ENCODE peak calls at places on chromosomes 11 and 22, in five cellular contexts. One of them, this sample, is unnamed.

GRCh38 chr11:119739975-119740374 is 11.0 kb upstream of the NECTIN1 start:
- DNase-seq in CD8-positive, alpha-beta T cell: no peak
- DNase-seq in SJSA1: no peak
- DNase-seq in A549: no peak
- DNase-seq in CD4-positive, alpha-beta T cell: no peak
- DNase-seq in this sample: no peak

GRCh38 chr11:113189909-113190667 is 124.3 kb upstream of the TTC12 start:
- DNase-seq in CD8-positive, alpha-beta T cell: no peak
- DNase-seq in SJSA1: peak
- DNase-seq in A549: peak
- DNase-seq in CD4-positive, alpha-beta T cell: no peak
- DNase-seq in this sample: no peak

GRCh38 chr11:76169473-76169881 is 36.8 kb downstream of the WNT11 start:
- DNase-seq in CD8-positive, alpha-beta T cell: no peak
- DNase-seq in SJSA1: no peak
- DNase-seq in A549: no peak
- DNase-seq in CD4-positive, alpha-beta T cell: no peak
- DNase-seq in this sample: no peak

GRCh38 chr11:16226245-16226644 is 130.1 kb downstream of the SOX6 start:
- DNase-seq in CD8-positive, alpha-beta T cell: no peak
- DNase-seq in SJSA1: peak
- DNase-seq in A549: peak
- DNase-seq in CD4-positive, alpha-beta T cell: no peak
- DNase-seq in this sample: no peak

GRCh38 chr11:96008161-96008560 is 84.3 kb upstream of the MTMR2 start:
- DNase-seq in CD8-positive, alpha-beta T cell: no peak
- DNase-seq in SJSA1: no peak
- DNase-seq in A549: no peak
- DNase-seq in CD4-positive, alpha-beta T cell: no peak
- DNase-seq in this sample: no peak

GRCh38 chr22:30742291-30743256 is 47.9 kb downstream of the OSBP2 start:
- DNase-seq in CD8-positive, alpha-beta T cell: no peak
- DNase-seq in SJSA1: no peak
- DNase-seq in A549: no peak
- DNase-seq in CD4-positive, alpha-beta T cell: no peak
- DNase-seq in this sample: no peak

GRCh38 chr11:67649634-67650540 is 643 bp downstream of the ACY3 start:
- DNase-seq in CD8-positive, alpha-beta T cell: no peak
- DNase-seq in SJSA1: no peak
- DNase-seq in A549: no peak
- DNase-seq in CD4-positive, alpha-beta T cell: no peak
- DNase-seq in this sample: no peak

GRCh38 chr11:69014084-69014935 is 1.3 kb upstream of the MRGPRF start:
- DNase-seq in CD8-positive, alpha-beta T cell: no peak
- DNase-seq in SJSA1: peak
- DNase-seq in A549: no peak
- DNase-seq in CD4-positive, alpha-beta T cell: no peak
- DNase-seq in this sample: no peak

GRCh38 chr11:120612363-120613263 is 101.1 kb downstream of the GRIK4 start:
- DNase-seq in CD8-positive, alpha-beta T cell: no peak
- DNase-seq in SJSA1: no peak
- DNase-seq in A549: peak
- DNase-seq in CD4-positive, alpha-beta T cell: no peak
- DNase-seq in this sample: no peak

GRCh38 chr11:88310246-88310645 is 27.3 kb downstream of the CTSC start:
- DNase-seq in CD8-positive, alpha-beta T cell: no peak
- DNase-seq in SJSA1: no peak
- DNase-seq in A549: no peak
- DNase-seq in CD4-positive, alpha-beta T cell: no peak
- DNase-seq in this sample: no peak

GRCh38 chr22:21098099-21098671 is 52.4 kb downstream of the LRRC74B start:
- DNase-seq in CD8-positive, alpha-beta T cell: no peak
- DNase-seq in SJSA1: no peak
- DNase-seq in A549: peak
- DNase-seq in CD4-positive, alpha-beta T cell: no peak
- DNase-seq in this sample: no peak

GRCh38 chr11:69280994-69281393 is 13.0 kb upstream of the MYEOV start:
- DNase-seq in CD8-positive, alpha-beta T cell: no peak
- DNase-seq in SJSA1: peak
- DNase-seq in A549: peak
- DNase-seq in CD4-positive, alpha-beta T cell: no peak
- DNase-seq in this sample: no peak

GRCh38 chr22:22431271-22432220 is 77.0 kb downstream of the ZNF280B start:
- DNase-seq in CD8-positive, alpha-beta T cell: peak
- DNase-seq in SJSA1: peak
- DNase-seq in A549: peak
- DNase-seq in CD4-positive, alpha-beta T cell: peak
- DNase-seq in this sample: no peak

GRCh38 chr22:40071720-40072119 is 77.0 kb downstream of the FAM83F start:
- DNase-seq in CD8-positive, alpha-beta T cell: no peak
- DNase-seq in SJSA1: no peak
- DNase-seq in A549: no peak
- DNase-seq in CD4-positive, alpha-beta T cell: no peak
- DNase-seq in this sample: no peak

GRCh38 chr11:47186076-47186936 is at the start of gene PACSIN3:
- DNase-seq in CD8-positive, alpha-beta T cell: peak
- DNase-seq in SJSA1: peak
- DNase-seq in A549: peak
- DNase-seq in CD4-positive, alpha-beta T cell: peak
- DNase-seq in this sample: no peak

GRCh38 chr11:73991471-73992006 is 8.9 kb upstream of the UCP2 start:
- DNase-seq in CD8-positive, alpha-beta T cell: no peak
- DNase-seq in SJSA1: no peak
- DNase-seq in A549: no peak
- DNase-seq in CD4-positive, alpha-beta T cell: no peak
- DNase-seq in this sample: no peak

GRCh38 chr22:36136988-36137387 is 23.6 kb downstream of the APOL3 start:
- DNase-seq in CD8-positive, alpha-beta T cell: no peak
- DNase-seq in SJSA1: no peak
- DNase-seq in A549: no peak
- DNase-seq in CD4-positive, alpha-beta T cell: no peak
- DNase-seq in this sample: no peak

GRCh38 chr11:27081056-27081455 is 40.4 kb downstream of the BBOX1 start:
- DNase-seq in CD8-positive, alpha-beta T cell: no peak
- DNase-seq in SJSA1: no peak
- DNase-seq in A549: no peak
- DNase-seq in CD4-positive, alpha-beta T cell: no peak
- DNase-seq in this sample: no peak

GRCh38 chr11:60875856-60876485 is 8.6 kb downstream of the ZP1 start:
- DNase-seq in CD8-positive, alpha-beta T cell: no peak
- DNase-seq in SJSA1: no peak
- DNase-seq in A549: no peak
- DNase-seq in CD4-positive, alpha-beta T cell: no peak
- DNase-seq in this sample: no peak

GRCh38 chr11:3950996-3951662 is 95.7 kb downstream of the STIM1 start:
- DNase-seq in CD8-positive, alpha-beta T cell: no peak
- DNase-seq in SJSA1: peak
- DNase-seq in A549: peak
- DNase-seq in CD4-positive, alpha-beta T cell: no peak
- DNase-seq in this sample: no peak

GRCh38 chr11:6229911-6230310 is 4.5 kb downstream of the FHIP1B start:
- DNase-seq in CD8-positive, alpha-beta T cell: no peak
- DNase-seq in SJSA1: no peak
- DNase-seq in A549: no peak
- DNase-seq in CD4-positive, alpha-beta T cell: no peak
- DNase-seq in this sample: no peak

GRCh38 chr11:123188508-123189165 is 6.4 kb downstream of the CLMP start:
- DNase-seq in CD8-positive, alpha-beta T cell: no peak
- DNase-seq in SJSA1: peak
- DNase-seq in A549: no peak
- DNase-seq in CD4-positive, alpha-beta T cell: no peak
- DNase-seq in this sample: no peak

GRCh38 chr22:49599691-49600451 is 227.8 kb downstream of the BRD1 start:
- DNase-seq in CD8-positive, alpha-beta T cell: no peak
- DNase-seq in SJSA1: no peak
- DNase-seq in A549: no peak
- DNase-seq in CD4-positive, alpha-beta T cell: no peak
- DNase-seq in this sample: no peak

GRCh38 chr11:790721-791564 is 1.1 kb upstream of the CEND1 start:
- DNase-seq in CD8-positive, alpha-beta T cell: no peak
- DNase-seq in SJSA1: no peak
- DNase-seq in A549: peak
- DNase-seq in CD4-positive, alpha-beta T cell: no peak
- DNase-seq in this sample: no peak

GRCh38 chr22:48968201-48968959 is 859.3 kb downstream of the BRD1 start:
- DNase-seq in CD8-positive, alpha-beta T cell: no peak
- DNase-seq in SJSA1: no peak
- DNase-seq in A549: peak
- DNase-seq in CD4-positive, alpha-beta T cell: no peak
- DNase-seq in this sample: no peak

GRCh38 chr11:75513250-75513649 is 12.5 kb downstream of the GDPD5 start:
- DNase-seq in CD8-positive, alpha-beta T cell: no peak
- DNase-seq in SJSA1: no peak
- DNase-seq in A549: peak
- DNase-seq in CD4-positive, alpha-beta T cell: no peak
- DNase-seq in this sample: no peak

GRCh38 chr11:12269104-12269441 is 108.3 kb upstream of the PARVA start:
- DNase-seq in CD8-positive, alpha-beta T cell: no peak
- DNase-seq in SJSA1: no peak
- DNase-seq in A549: no peak
- DNase-seq in CD4-positive, alpha-beta T cell: no peak
- DNase-seq in this sample: no peak

GRCh38 chr22:38863531-38864131 is 8.4 kb downstream of the CBX6 start:
- DNase-seq in CD8-positive, alpha-beta T cell: no peak
- DNase-seq in SJSA1: no peak
- DNase-seq in A549: no peak
- DNase-seq in CD4-positive, alpha-beta T cell: no peak
- DNase-seq in this sample: no peak

GRCh38 chr11:2173150-2173693 is 1.6 kb upstream of the TH start:
- DNase-seq in CD8-positive, alpha-beta T cell: no peak
- DNase-seq in SJSA1: no peak
- DNase-seq in A549: no peak
- DNase-seq in CD4-positive, alpha-beta T cell: no peak
- DNase-seq in this sample: no peak

GRCh38 chr11:128520206-128520885 is 67.0 kb downstream of the ETS1 start:
- DNase-seq in CD8-positive, alpha-beta T cell: no peak
- DNase-seq in SJSA1: no peak
- DNase-seq in A549: no peak
- DNase-seq in CD4-positive, alpha-beta T cell: no peak
- DNase-seq in this sample: no peak
- H3K27ac ChIP-seq in CD8-positive, alpha-beta T cell: peak
- H3K27ac ChIP-seq in SJSA1: peak
- H3K27ac ChIP-seq in A549: peak
- H3K27ac ChIP-seq in CD4-positive, alpha-beta T cell: peak
- H3K27ac ChIP-seq in this sample: no peak

GRCh38 chr11:58626915-58627483 is 4.5 kb downstream of the CNTF start:
- DNase-seq in CD8-positive, alpha-beta T cell: no peak
- DNase-seq in SJSA1: no peak
- DNase-seq in A549: no peak
- DNase-seq in CD4-positive, alpha-beta T cell: no peak
- DNase-seq in this sample: no peak
- H3K27ac ChIP-seq in CD8-positive, alpha-beta T cell: no peak
- H3K27ac ChIP-seq in SJSA1: peak
- H3K27ac ChIP-seq in A549: no peak
- H3K27ac ChIP-seq in CD4-positive, alpha-beta T cell: no peak
- H3K27ac ChIP-seq in this sample: no peak

GRCh38 chr11:121829159-121829643 is 286.8 kb downstream of the BLID start:
- DNase-seq in CD8-positive, alpha-beta T cell: no peak
- DNase-seq in SJSA1: peak
- DNase-seq in A549: no peak
- DNase-seq in CD4-positive, alpha-beta T cell: no peak
- DNase-seq in this sample: no peak
- H3K27ac ChIP-seq in CD8-positive, alpha-beta T cell: no peak
- H3K27ac ChIP-seq in SJSA1: no peak
- H3K27ac ChIP-seq in A549: no peak
- H3K27ac ChIP-seq in CD4-positive, alpha-beta T cell: no peak
- H3K27ac ChIP-seq in this sample: no peak

DNA sequence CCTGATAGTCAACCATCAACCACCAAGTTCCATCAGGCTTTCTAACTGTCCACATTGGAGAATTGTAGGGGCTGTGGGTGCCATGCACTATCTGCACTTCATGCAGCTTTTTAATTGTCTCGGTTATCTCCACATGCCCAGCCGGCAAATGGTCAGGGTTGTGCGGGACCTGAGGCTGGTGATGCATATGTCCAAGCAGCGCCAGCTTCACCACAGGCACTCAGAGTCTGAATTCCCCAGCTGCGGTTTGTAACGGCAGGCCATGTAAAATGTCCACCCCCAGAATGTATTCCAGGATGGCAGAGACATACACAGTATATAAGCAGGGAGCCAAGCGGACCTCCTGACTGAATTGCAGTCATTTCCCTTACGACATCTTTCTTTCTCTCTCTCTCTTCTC is 435.6 kb downstream of the DYNC2H1 start:
- DNase-seq in CD8-positive, alpha-beta T cell: no peak
- DNase-seq in SJSA1: no peak
- DNase-seq in A549: no peak
- DNase-seq in CD4-positive, alpha-beta T cell: no peak
- DNase-seq in this sample: no peak
- H3K27ac ChIP-seq in CD8-positive, alpha-beta T cell: no peak
- H3K27ac ChIP-seq in SJSA1: no peak
- H3K27ac ChIP-seq in A549: no peak
- H3K27ac ChIP-seq in CD4-positive, alpha-beta T cell: no peak
- H3K27ac ChIP-seq in this sample: no peak

GRCh38 chr11:115173136-115173535 is 331.1 kb downstream of the CADM1 start:
- DNase-seq in CD8-positive, alpha-beta T cell: no peak
- DNase-seq in SJSA1: no peak
- DNase-seq in A549: no peak
- DNase-seq in CD4-positive, alpha-beta T cell: no peak
- DNase-seq in this sample: no peak
- H3K27ac ChIP-seq in CD8-positive, alpha-beta T cell: no peak
- H3K27ac ChIP-seq in SJSA1: no peak
- H3K27ac ChIP-seq in A549: no peak
- H3K27ac ChIP-seq in CD4-positive, alpha-beta T cell: no peak
- H3K27ac ChIP-seq in this sample: no peak

DNA sequence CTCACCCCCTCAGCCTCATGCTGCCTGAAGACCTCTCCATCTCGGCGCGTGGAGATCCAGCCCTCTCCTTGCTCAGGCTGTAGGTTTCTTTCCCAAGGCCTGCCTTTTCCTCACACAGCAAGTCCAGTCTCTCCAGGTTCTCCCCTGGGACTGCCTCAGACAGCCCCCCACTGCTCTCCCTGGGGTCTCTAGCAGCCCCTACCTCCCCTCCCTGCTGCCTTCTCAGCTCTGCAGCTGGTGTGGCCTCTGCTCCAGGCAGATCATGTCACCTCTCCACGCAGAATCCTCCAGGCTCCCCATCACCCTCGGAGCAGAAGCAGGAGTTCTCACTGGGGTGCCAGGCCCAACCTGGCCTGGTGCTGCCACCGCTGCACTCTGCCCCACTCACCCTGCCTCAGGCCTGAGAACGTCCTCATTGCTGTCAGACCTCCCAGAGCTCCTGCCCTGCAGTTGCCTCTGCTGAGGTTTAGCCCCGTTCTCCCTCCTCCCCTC is 15.2 kb downstream of the SMARCB1 start:
- DNase-seq in CD8-positive, alpha-beta T cell: no peak
- DNase-seq in SJSA1: no peak
- DNase-seq in A549: no peak
- DNase-seq in CD4-positive, alpha-beta T cell: no peak
- DNase-seq in this sample: no peak
- H3K27ac ChIP-seq in CD8-positive, alpha-beta T cell: no peak
- H3K27ac ChIP-seq in SJSA1: no peak
- H3K27ac ChIP-seq in A549: no peak
- H3K27ac ChIP-seq in CD4-positive, alpha-beta T cell: no peak
- H3K27ac ChIP-seq in this sample: no peak

DNA sequence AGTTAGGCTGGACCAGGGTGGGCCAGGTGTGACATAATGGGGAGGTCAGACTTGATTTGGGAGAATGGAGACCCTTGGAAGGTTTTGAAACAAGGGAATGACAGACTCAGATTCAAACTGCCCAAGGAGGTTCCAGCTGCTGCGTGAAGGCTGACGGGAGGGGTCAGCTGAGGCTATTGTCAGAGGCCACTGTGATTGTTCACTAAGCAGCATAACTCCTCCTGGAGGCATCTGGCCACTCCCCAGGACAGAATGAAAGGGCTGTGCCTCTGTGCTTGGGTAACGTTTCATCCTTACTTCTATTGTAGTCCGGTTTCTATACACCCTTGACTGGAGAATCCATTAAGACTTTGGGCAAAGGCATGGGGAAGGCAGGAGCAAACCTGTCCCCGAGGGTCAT is 126.6 kb downstream of the DSCAML1 start:
- DNase-seq in CD8-positive, alpha-beta T cell: no peak
- DNase-seq in SJSA1: no peak
- DNase-seq in A549: no peak
- DNase-seq in CD4-positive, alpha-beta T cell: no peak
- DNase-seq in this sample: peak
- H3K27ac ChIP-seq in CD8-positive, alpha-beta T cell: no peak
- H3K27ac ChIP-seq in SJSA1: no peak
- H3K27ac ChIP-seq in A549: no peak
- H3K27ac ChIP-seq in CD4-positive, alpha-beta T cell: no peak
- H3K27ac ChIP-seq in this sample: peak

This sample was measured in caudate nucleus.